ENCODE peak calls at places on chromosomes 2 and 18, in ten cellular contexts. Y is A549, J is MM.1S, E is pancreas, R is tibial artery, G is transverse colon, S is right lobe of liver, N is lower lobe of right lung, W is spleen, O is psoas muscle. M is an unnamed sample.
A peak's percentile ranks its signal among the peaks of the same experiment; 100 is the strongest.

GRCh38 chr2:128642801-128643200 is 324.1 kb upstream of the HS6ST1 start:
- DNase-seq in Y (no peak), J (no peak), E (no peak), R (no peak), G (no peak), S (no peak), N (no peak), W (peak; percentile 24), O (no peak), M (no peak)

GRCh38 chr18:48847807-48848486 is 102.8 kb downstream of the SMAD7 start:
- DNase-seq in Y (no peak), J (no peak), E (no peak), R (no peak), G (no peak), S (no peak), N (peak; percentile 38), W (peak; percentile 69), O (no peak), M (no peak)

GRCh38 chr2:174333502-174334277 is 1.1 kb upstream of the SP9 start:
- DNase-seq in Y (no peak), J (no peak), E (no peak), R (no peak), G (no peak), S (no peak), N (no peak), W (no peak), O (no peak), M (no peak)

GRCh38 chr2:8581048-8581561 is 100.8 kb upstream of the ID2 start:
- DNase-seq in Y (no peak), J (no peak), E (no peak), R (no peak), G (peak; percentile 37), S (peak; percentile 49), N (no peak), W (peak; percentile 79), O (no peak), M (no peak)

GRCh38 chr18:27608742-27609141 is 423.6 kb upstream of the CHST9 start:
- DNase-seq in Y (no peak), J (no peak), E (no peak), R (no peak), G (no peak), S (no peak), N (no peak), W (no peak), O (no peak), M (no peak)

GRCh38 chr2:201313362-201313761 is 43.8 kb downstream of the FLACC1 start:
- DNase-seq in Y (no peak), J (no peak), E (no peak), R (no peak), G (peak; percentile 9), S (no peak), N (no peak), W (no peak), O (no peak), M (peak; percentile 6)

GRCh38 chr2:83196225-83196624 is 1262.9 kb downstream of the SUCLG1 start:
- DNase-seq in Y (no peak), J (peak; percentile 58), E (no peak), R (no peak), G (no peak), S (no peak), N (no peak), W (no peak), O (no peak), M (peak; percentile 41)

GRCh38 chr2:29582062-29582461 is 339.3 kb downstream of the ALK start:
- DNase-seq in Y (no peak), J (no peak), E (no peak), R (no peak), G (no peak), S (no peak), N (no peak), W (no peak), O (no peak), M (no peak)

GRCh38 chr2:215361876-215362561 is 50.2 kb downstream of the ATIC start:
- DNase-seq in Y (no peak), J (no peak), E (no peak), R (no peak), G (no peak), S (no peak), N (no peak), W (no peak), O (no peak), M (no peak)
- H3K27ac ChIP-seq in Y (no peak overlapping the region), J (no peak overlapping the region), E (no peak overlapping the region), R (no peak overlapping the region), G (no peak overlapping the region), S (no peak overlapping the region), N (no peak overlapping the region), W (no peak overlapping the region), O (no peak overlapping the region), M (no peak overlapping the region)

GRCh38 chr2:160418853-160419252 is 74.8 kb downstream of the RBMS1 start:
- DNase-seq in Y (no peak), J (no peak), E (no peak), R (no peak), G (no peak), S (no peak), N (no peak), W (no peak), O (no peak), M (no peak)

GRCh38 chr2:160419776-160420521 is 73.7 kb downstream of the RBMS1 start:
- DNase-seq in Y (no peak), J (no peak), E (no peak), R (no peak), G (no peak), S (no peak), N (no peak), W (no peak), O (no peak), M (no peak)

GRCh38 chr2:160418398-160418765 is 75.2 kb downstream of the RBMS1 start:
- DNase-seq in Y (no peak), J (no peak), E (no peak), R (no peak), G (no peak), S (no peak), N (no peak), W (no peak), O (no peak), M (no peak)

GRCh38 chr2:160417745-160418397 is 75.7 kb downstream of the RBMS1 start:
- DNase-seq in Y (no peak), J (no peak), E (no peak), R (no peak), G (no peak), S (no peak), N (no peak), W (no peak), O (no peak), M (no peak)

DNA sequence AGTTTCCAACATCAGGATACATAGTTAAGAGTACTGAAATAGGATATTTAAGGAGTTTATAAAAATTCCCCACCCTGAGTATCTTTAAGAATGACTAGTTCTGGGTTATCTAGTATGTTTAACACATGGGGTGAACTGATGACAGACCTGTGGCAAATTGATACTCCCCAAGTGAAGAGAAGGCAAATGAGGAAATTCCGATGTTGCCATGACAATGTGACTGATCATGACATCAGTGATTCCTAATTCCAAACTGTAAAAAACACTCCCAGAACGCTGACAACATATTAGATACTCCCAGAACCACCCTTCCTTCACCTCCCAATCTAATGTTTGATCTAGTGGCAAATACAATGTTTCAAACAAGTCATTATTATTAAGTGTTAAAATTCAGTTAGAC is 77.6 kb downstream of the RBMS1 start:
- DNase-seq in Y (no peak), J (no peak), E (no peak), R (no peak), G (no peak), S (no peak), N (no peak), W (no peak), O (no peak), M (no peak)
- H3K27ac ChIP-seq in Y (no peak overlapping the region), J (no peak overlapping the region), E (no peak overlapping the region), R (no peak overlapping the region), G (no peak overlapping the region), S (no peak overlapping the region), N (no peak overlapping the region), W (peak overlapping the region; percentile 3), O (no peak overlapping the region), M (no peak overlapping the region)

GRCh38 chr2:239654266-239654665 is 253.4 kb upstream of the HDAC4 start:
- DNase-seq in Y (no peak), J (no peak), E (no peak), R (no peak), G (no peak), S (no peak), N (no peak), W (no peak), O (no peak), M (no peak)

GRCh38 chr2:239661334-239662312 is 260.8 kb upstream of the HDAC4 start:
- DNase-seq in Y (no peak), J (no peak), E (no peak), R (no peak), G (no peak), S (peak; percentile 24), N (no peak), W (no peak), O (no peak), M (no peak)

GRCh38 chr2:239662413-239663120 is 261.7 kb upstream of the HDAC4 start:
- DNase-seq in Y (no peak), J (no peak), E (no peak), R (no peak), G (no peak), S (no peak), N (no peak), W (no peak), O (no peak), M (no peak)

GRCh38 chr2:239660390-239661228 is 259.8 kb upstream of the HDAC4 start:
- DNase-seq in Y (no peak), J (no peak), E (no peak), R (no peak), G (no peak), S (no peak), N (no peak), W (no peak), O (no peak), M (no peak)

DNA sequence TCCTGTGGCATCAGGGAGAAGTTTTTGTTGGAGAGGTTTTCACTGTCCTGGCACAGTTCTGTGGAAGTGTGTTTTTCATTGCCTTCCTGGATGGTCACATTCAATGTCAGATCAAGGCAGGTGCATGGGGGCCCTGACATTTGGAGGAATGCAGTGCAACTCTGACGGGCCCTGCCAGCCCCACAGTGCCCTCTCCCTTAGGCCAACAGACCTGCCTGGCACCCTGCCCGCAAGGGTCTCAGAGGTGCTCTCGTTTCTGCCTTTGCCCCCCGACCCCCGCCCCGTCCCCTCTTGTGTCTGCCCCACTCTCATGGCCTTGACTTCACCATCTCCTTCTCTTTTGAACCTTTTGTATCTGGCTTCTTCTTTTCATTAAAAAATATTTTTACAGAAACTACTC is 257.2 kb upstream of the HDAC4 start:
- DNase-seq in Y (no peak), J (no peak), E (no peak), R (no peak), G (no peak), S (no peak), N (no peak), W (no peak), O (no peak), M (no peak)
- H3K27ac ChIP-seq in Y (no peak overlapping the region), J (no peak overlapping the region), E (no peak overlapping the region), R (no peak overlapping the region), G (no peak overlapping the region), S (no peak overlapping the region), N (no peak overlapping the region), W (no peak overlapping the region), O (no peak overlapping the region), M (no peak overlapping the region)

DNA sequence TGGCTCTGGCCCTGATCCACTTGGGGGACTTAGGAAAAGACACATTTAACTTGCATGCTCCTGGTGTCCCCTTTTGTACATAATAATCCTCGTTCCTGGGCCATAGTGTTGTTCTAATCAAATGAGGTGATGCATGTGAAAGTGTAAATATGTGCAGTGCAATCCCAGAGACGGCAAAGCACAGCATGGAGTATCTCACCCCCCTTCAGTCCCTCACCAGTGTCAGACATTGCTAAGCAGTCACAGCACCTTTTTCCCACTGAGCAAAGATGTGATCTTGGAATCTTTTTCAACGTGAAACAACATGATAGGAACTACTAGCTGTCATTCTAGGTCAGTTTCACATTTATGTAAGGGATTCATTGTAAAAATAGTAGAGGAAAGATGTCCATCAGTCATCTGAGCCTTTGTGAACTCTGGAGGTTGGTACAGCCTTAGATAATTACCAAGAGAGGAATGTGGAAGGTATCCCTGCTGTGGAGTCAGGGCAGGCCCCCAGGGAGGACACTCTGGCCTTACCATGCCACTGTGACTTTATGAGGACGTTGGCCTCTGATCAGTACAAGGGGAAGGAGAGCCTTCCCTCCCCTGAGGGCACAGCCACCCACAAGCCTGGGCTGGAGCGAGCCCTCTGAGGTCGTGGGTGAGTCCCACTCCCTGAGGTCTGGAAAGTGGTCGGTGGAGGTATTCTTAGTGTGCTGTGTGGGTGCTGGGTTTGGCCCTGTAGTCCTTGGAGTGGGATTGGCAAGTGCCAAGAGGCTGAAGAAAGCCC is 91.8 kb downstream of the STPG4 start:
- DNase-seq in Y (no peak), J (no peak), E (no peak), R (no peak), G (no peak), S (no peak), N (no peak), W (no peak), O (no peak), M (no peak)
- H3K27ac ChIP-seq in Y (peak overlapping the region; percentile 58), J (no peak overlapping the region), E (no peak overlapping the region), R (peak overlapping the region; percentile 66), G (peak overlapping the region; percentile 35), S (no peak overlapping the region), N (no peak overlapping the region), W (peak overlapping the region; percentile 73), O (peak overlapping the region; percentile 50), M (no peak overlapping the region)

M was measured in small intestine.